ENCODE peak calls at places on chromosome 9, in four cellular contexts. C is effector memory CD4-positive, alpha-beta T cell; A is tibial nerve; Z is H9. B is an unnamed sample.

GRCh38 chr9:108209132-108209700 is 646.6 kb downstream of the ACTL7B start:
- DNase-seq in Z (no peak), C (no peak), A (no peak), B (no peak)

GRCh38 chr9:127826253-127826913 is 23.7 kb downstream of the FPGS start:
- DNase-seq in C (no peak), Z (no peak), A (no peak), B (no peak)

GRCh38 chr9:28547469-28547981 is 974.2 kb upstream of the C9orf72 start:
- DNase-seq in Z (no peak), C (no peak), A (no peak), B (no peak)

GRCh38 chr9:119370816-119371215 is 1.6 kb upstream of the BRINP1 start:
- DNase-seq in A (no peak), Z (peak; percentile 77), C (no peak), B (no peak)

GRCh38 chr9:37096628-37097027 is 23.7 kb upstream of the ZCCHC7 start:
- DNase-seq in A (no peak), C (no peak), Z (no peak), B (no peak)

GRCh38 chr9:100281676-100282387 is 70.9 kb downstream of the TEX10 start:
- DNase-seq in Z (no peak), C (no peak), A (no peak), B (no peak)

GRCh38 chr9:108569624-108570023 is 286.2 kb downstream of the ACTL7B start:
- DNase-seq in A (no peak), C (no peak), Z (no peak), B (no peak)

GRCh38 chr9:99966720-99967119 is 60.3 kb downstream of the STX17 start:
- DNase-seq in Z (peak; percentile 40), C (no peak), A (no peak), B (no peak)

GRCh38 chr9:32596936-32597335 is 24.0 kb upstream of the NDUFB6 start:
- DNase-seq in A (no peak), Z (no peak), C (no peak), B (no peak)

GRCh38 chr9:77455312-77455927 is 192.7 kb downstream of the GNA14 start:
- DNase-seq in Z (no peak), C (no peak), A (no peak), B (no peak)

GRCh38 chr9:129617167-129617566 is 3.7 kb downstream of the C9orf50 start:
- DNase-seq in Z (peak; percentile 72), A (no peak), C (no peak), B (no peak)

GRCh38 chr9:89601856-89602562 is 2.8 kb upstream of the GADD45G start:
- DNase-seq in Z (peak; percentile 15), A (no peak), C (no peak), B (no peak)

GRCh38 chr9:14056235-14056930 is 257.6 kb downstream of the NFIB start:
- DNase-seq in Z (no peak), C (no peak), A (no peak), B (no peak)

GRCh38 chr9:134268308-134268724 is 57.9 kb upstream of the RXRA start:
- DNase-seq in A (no peak), Z (no peak), C (no peak), B (no peak)

GRCh38 chr9:5843450-5844249 is 10.7 kb upstream of the ERMP1 start:
- DNase-seq in A (no peak), C (no peak), Z (no peak), B (no peak)

GRCh38 chr9:129026442-129027223 is 1.5 kb downstream of the SH3GLB2 start:
- DNase-seq in A (no peak), C (no peak), Z (peak; percentile 67), B (no peak)

GRCh38 chr9:73143606-73144328 is 7.9 kb upstream of the ANXA1 start:
- DNase-seq in Z (no peak), C (no peak), A (no peak), B (no peak)